ENCODE peak calls at places on chromosomes 11 and 22, in four cellular contexts. One of them, this sample, is unnamed.

GRCh38 chr11:75562048-75562835 is at the start of gene SERPINH1:
- DNase-seq in fibroblast of pulmonary artery: peak; percentile 91
- DNase-seq in GM23248: peak; percentile 96
- DNase-seq in activated CD4-positive, CD25-positive, alpha-beta regulatory T cell treated with anti-CD3 and anti-CD28 coated beads, Interleukin-2, amount 50 U/mL, for 72 hours: peak; percentile 70
- DNase-seq in this sample: peak; percentile 71

GRCh38 chr11:131629925-131630324 is 259.5 kb downstream of the NTM start:
- DNase-seq in fibroblast of pulmonary artery: no peak
- DNase-seq in GM23248: no peak
- DNase-seq in activated CD4-positive, CD25-positive, alpha-beta regulatory T cell treated with anti-CD3 and anti-CD28 coated beads, Interleukin-2, amount 50 U/mL, for 72 hours: no peak
- DNase-seq in this sample: no peak

GRCh38 chr11:44043157-44043556 is 4.6 kb upstream of the ACCSL start:
- DNase-seq in fibroblast of pulmonary artery: no peak
- DNase-seq in GM23248: no peak
- DNase-seq in activated CD4-positive, CD25-positive, alpha-beta regulatory T cell treated with anti-CD3 and anti-CD28 coated beads, Interleukin-2, amount 50 U/mL, for 72 hours: no peak
- DNase-seq in this sample: no peak

GRCh38 chr11:13283636-13284035 is 6.0 kb downstream of the BMAL1 start:
- DNase-seq in fibroblast of pulmonary artery: no peak
- DNase-seq in GM23248: no peak
- DNase-seq in activated CD4-positive, CD25-positive, alpha-beta regulatory T cell treated with anti-CD3 and anti-CD28 coated beads, Interleukin-2, amount 50 U/mL, for 72 hours: no peak
- DNase-seq in this sample: no peak

GRCh38 chr11:72568861-72569260 is 105.4 kb downstream of the PDE2A start:
- DNase-seq in fibroblast of pulmonary artery: no peak
- DNase-seq in GM23248: peak; percentile 64
- DNase-seq in activated CD4-positive, CD25-positive, alpha-beta regulatory T cell treated with anti-CD3 and anti-CD28 coated beads, Interleukin-2, amount 50 U/mL, for 72 hours: no peak
- DNase-seq in this sample: no peak

GRCh38 chr22:50067244-50067643 is 9.1 kb upstream of the TTLL8 start:
- DNase-seq in fibroblast of pulmonary artery: no peak
- DNase-seq in GM23248: no peak
- DNase-seq in activated CD4-positive, CD25-positive, alpha-beta regulatory T cell treated with anti-CD3 and anti-CD28 coated beads, Interleukin-2, amount 50 U/mL, for 72 hours: no peak
- DNase-seq in this sample: no peak

GRCh38 chr22:44139773-44140172 is 41.0 kb upstream of the PARVG start:
- DNase-seq in fibroblast of pulmonary artery: no peak
- DNase-seq in GM23248: no peak
- DNase-seq in activated CD4-positive, CD25-positive, alpha-beta regulatory T cell treated with anti-CD3 and anti-CD28 coated beads, Interleukin-2, amount 50 U/mL, for 72 hours: no peak
- DNase-seq in this sample: no peak

GRCh38 chr11:11476971-11477645 is 124.1 kb upstream of the CSNK2A3 start:
- DNase-seq in fibroblast of pulmonary artery: no peak
- DNase-seq in GM23248: no peak
- DNase-seq in activated CD4-positive, CD25-positive, alpha-beta regulatory T cell treated with anti-CD3 and anti-CD28 coated beads, Interleukin-2, amount 50 U/mL, for 72 hours: no peak
- DNase-seq in this sample: no peak

GRCh38 chr11:69540118-69541000 is 58.9 kb downstream of the LINC01488 start:
- DNase-seq in fibroblast of pulmonary artery: no peak
- DNase-seq in GM23248: no peak
- DNase-seq in activated CD4-positive, CD25-positive, alpha-beta regulatory T cell treated with anti-CD3 and anti-CD28 coated beads, Interleukin-2, amount 50 U/mL, for 72 hours: no peak
- DNase-seq in this sample: peak; percentile 56

GRCh38 chr11:100647861-100648260 is 39.2 kb upstream of the ARHGAP42 start:
- DNase-seq in fibroblast of pulmonary artery: no peak
- DNase-seq in GM23248: no peak
- DNase-seq in activated CD4-positive, CD25-positive, alpha-beta regulatory T cell treated with anti-CD3 and anti-CD28 coated beads, Interleukin-2, amount 50 U/mL, for 72 hours: no peak
- DNase-seq in this sample: no peak

GRCh38 chr11:85779956-85780640 is 30.8 kb downstream of the SYTL2 start:
- DNase-seq in fibroblast of pulmonary artery: no peak
- DNase-seq in GM23248: peak; percentile 57
- DNase-seq in activated CD4-positive, CD25-positive, alpha-beta regulatory T cell treated with anti-CD3 and anti-CD28 coated beads, Interleukin-2, amount 50 U/mL, for 72 hours: no peak
- DNase-seq in this sample: no peak

GRCh38 chr22:49372530-49373288 is 455.0 kb downstream of the BRD1 start:
- DNase-seq in fibroblast of pulmonary artery: no peak
- DNase-seq in GM23248: peak; percentile 1
- DNase-seq in activated CD4-positive, CD25-positive, alpha-beta regulatory T cell treated with anti-CD3 and anti-CD28 coated beads, Interleukin-2, amount 50 U/mL, for 72 hours: no peak
- DNase-seq in this sample: peak; percentile 17

GRCh38 chr22:46062971-46063631 is 86.1 kb upstream of the WNT7B start:
- DNase-seq in fibroblast of pulmonary artery: no peak
- DNase-seq in GM23248: peak; percentile 55
- DNase-seq in activated CD4-positive, CD25-positive, alpha-beta regulatory T cell treated with anti-CD3 and anti-CD28 coated beads, Interleukin-2, amount 50 U/mL, for 72 hours: peak; percentile 21
- DNase-seq in this sample: no peak

GRCh38 chr11:61354208-61354607 is 7.5 kb downstream of the CYB561A3 start:
- DNase-seq in fibroblast of pulmonary artery: no peak
- DNase-seq in GM23248: no peak
- DNase-seq in activated CD4-positive, CD25-positive, alpha-beta regulatory T cell treated with anti-CD3 and anti-CD28 coated beads, Interleukin-2, amount 50 U/mL, for 72 hours: no peak
- DNase-seq in this sample: no peak

GRCh38 chr11:120055646-120056045 is 82.3 kb downstream of the TRIM29 start:
- DNase-seq in fibroblast of pulmonary artery: peak; percentile 8
- DNase-seq in GM23248: no peak
- DNase-seq in activated CD4-positive, CD25-positive, alpha-beta regulatory T cell treated with anti-CD3 and anti-CD28 coated beads, Interleukin-2, amount 50 U/mL, for 72 hours: no peak
- DNase-seq in this sample: no peak